ENCODE peak calls at places on chromosome 5, in six cellular contexts. F is brain microvascular endothelial cell, P is PC-3, X is skeletal muscle cell, D is lung, A is breast epithelium. K is an unnamed sample.
A peak's percentile ranks its signal among the peaks of the same experiment; 100 is the strongest.

GRCh38 chr5:57128325-57128724 is 45.5 kb upstream of the GPBP1 start:
- DNase-seq in D (no peak), A (no peak), P (peak; percentile 21), X (no peak), F (no peak), K (no peak)

GRCh38 chr5:142390303-142390840 is 65.6 kb upstream of the SPRY4 start:
- DNase-seq in X (no peak), P (no peak), F (no peak), A (no peak), D (no peak), K (no peak)

GRCh38 chr5:139746691-139747582 is 48.7 kb upstream of the PSD2 start:
- DNase-seq in F (no peak), A (no peak), P (no peak), D (no peak), X (peak; percentile 55), K (no peak)

GRCh38 chr5:168472329-168472728 is 13.9 kb upstream of the RARS1 start:
- DNase-seq in X (peak; percentile 95), P (peak; percentile 79), D (no peak), A (no peak), F (peak; percentile 94), K (no peak)

GRCh38 chr5:148660346-148660660 is 6.0 kb upstream of the HTR4 start:
- DNase-seq in D (no peak), X (no peak), P (no peak), F (no peak), A (no peak), K (no peak)

GRCh38 chr5:162068412-162068811 is 839 bp downstream of the GABRG2 start:
- DNase-seq in F (no peak), A (peak; percentile 50), P (peak; percentile 65), X (no peak), D (no peak), K (no peak)

GRCh38 chr5:31530541-31531265 is 1.2 kb downstream of the DROSHA start:
- DNase-seq in F (no peak), A (no peak), X (no peak), P (peak; percentile 59), D (no peak), K (no peak)

GRCh38 chr5:68534131-68534940 is 318.8 kb downstream of the PIK3R1 start:
- DNase-seq in X (no peak), P (peak; percentile 33), D (no peak), A (no peak), F (peak; percentile 39), K (no peak)

GRCh38 chr5:176629317-176629852 is 949 bp downstream of the SNCB start:
- DNase-seq in F (no peak), P (no peak), X (no peak), D (no peak), A (no peak), K (no peak)
- H3K4me3 ChIP-seq in F (no peak overlapping the region), P (peak overlapping the region; percentile 66), X (peak overlapping the region; percentile 51), D (no peak overlapping the region), A (peak overlapping the region; percentile 65), K (peak overlapping the region; percentile 45)

DNA sequence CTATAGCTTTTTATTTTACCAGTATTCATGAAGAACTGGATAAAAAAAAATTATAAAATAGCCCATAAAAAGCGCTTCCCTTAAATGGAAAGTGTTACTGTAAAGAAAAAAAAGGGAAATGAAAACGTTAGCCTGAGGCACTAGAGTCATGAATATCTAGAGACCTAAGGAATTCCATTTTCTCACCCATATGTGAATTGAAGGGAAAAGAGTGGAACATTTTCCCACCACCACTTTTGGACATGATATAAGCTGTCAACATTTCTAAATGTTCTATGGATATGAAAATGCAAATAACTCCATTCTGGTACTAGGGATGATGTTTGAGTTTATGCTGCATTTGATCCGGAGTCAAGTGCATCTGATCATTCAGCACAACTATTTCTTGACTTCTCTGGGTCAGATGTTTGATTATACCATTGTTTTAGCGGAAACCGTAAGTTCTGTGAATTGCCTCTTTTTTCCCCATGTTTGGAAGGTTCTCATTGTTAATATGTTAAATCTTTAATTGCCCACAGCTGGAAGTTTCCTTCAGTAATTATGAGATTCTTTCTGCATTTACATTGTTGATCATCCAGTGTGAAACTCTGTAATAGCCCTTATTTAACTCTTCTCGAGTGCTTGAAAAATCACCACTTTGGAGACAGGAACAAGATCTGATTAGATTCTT is 467.4 kb upstream of the SEMA6A start:
- DNase-seq in D (no peak), P (no peak), X (no peak), F (no peak), A (no peak), K (no peak)
- H3K4me3 ChIP-seq in D (no peak overlapping the region), P (no peak overlapping the region), X (no peak overlapping the region), F (no peak overlapping the region), A (no peak overlapping the region), K (no peak overlapping the region)

GRCh38 chr5:147576646-147577535 is 67.0 kb upstream of the DPYSL3 start:
- DNase-seq in A (peak; percentile 68), D (peak; percentile 57), F (peak; percentile 26), P (peak; percentile 77), X (no peak), K (no peak)

GRCh38 chr5:147568710-147569109 is 58.8 kb upstream of the DPYSL3 start:
- DNase-seq in F (no peak), X (no peak), P (no peak), A (no peak), D (no peak), K (no peak)

GRCh38 chr5:147567917-147568598 is 58.2 kb upstream of the DPYSL3 start:
- DNase-seq in P (peak; percentile 48), X (no peak), F (peak; percentile 37), A (no peak), D (no peak), K (no peak)

GRCh38 chr5:147575598-147575997 is 65.7 kb upstream of the DPYSL3 start:
- DNase-seq in A (no peak), D (no peak), P (no peak), F (no peak), X (no peak), K (no peak)

DNA sequence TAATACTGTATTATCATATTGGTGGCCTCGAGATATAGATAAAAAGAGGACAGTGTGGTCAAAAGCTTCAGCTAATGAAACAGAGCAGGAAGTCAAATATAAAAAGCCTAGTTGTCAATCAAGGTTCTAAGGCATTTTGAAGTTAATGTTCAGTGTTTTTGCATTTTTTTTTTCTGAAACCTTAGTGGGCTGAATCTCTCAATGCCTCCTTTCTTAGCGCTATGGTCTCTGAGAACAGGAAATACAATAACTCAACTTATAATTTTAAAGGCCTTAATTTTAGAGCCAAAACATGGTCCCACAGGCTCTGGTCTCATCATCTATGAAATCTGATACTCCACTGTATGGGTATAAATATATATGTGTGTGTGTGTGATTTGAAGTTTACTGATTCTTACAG is 63.3 kb upstream of the DPYSL3 start:
- DNase-seq in F (no peak), A (no peak), D (no peak), P (no peak), X (no peak), K (no peak)
- H3K4me3 ChIP-seq in F (no peak overlapping the region), A (no peak overlapping the region), D (no peak overlapping the region), P (no peak overlapping the region), X (no peak overlapping the region), K (no peak overlapping the region)

GRCh38 chr5:74629326-74629725 is 11.2 kb downstream of the ENC1 start:
- DNase-seq in F (no peak), X (no peak), A (no peak), D (no peak), P (no peak), K (no peak)

GRCh38 chr5:74632947-74633356 is 7.6 kb downstream of the ENC1 start:
- DNase-seq in P (peak; percentile 94), F (peak; percentile 76), X (no peak), A (no peak), D (no peak), K (no peak)

GRCh38 chr5:74630387-74631087 is 10.0 kb downstream of the ENC1 start:
- DNase-seq in D (no peak), A (no peak), X (peak; percentile 81), F (peak; percentile 92), P (peak; percentile 94), K (no peak)

GRCh38 chr5:74633710-74634109 is 6.8 kb downstream of the ENC1 start:
- DNase-seq in A (no peak), P (no peak), D (no peak), F (no peak), X (no peak), K (no peak)

GRCh38 chr5:74631088-74631960 is 9.2 kb downstream of the ENC1 start:
- DNase-seq in D (peak; percentile 67), P (peak; percentile 83), F (peak; percentile 83), X (no peak), A (no peak), K (no peak)
- H3K4me3 ChIP-seq in D (no peak overlapping the region), P (peak overlapping the region; percentile 55), F (no peak overlapping the region), X (no peak overlapping the region), A (no peak overlapping the region), K (no peak overlapping the region)

DNA sequence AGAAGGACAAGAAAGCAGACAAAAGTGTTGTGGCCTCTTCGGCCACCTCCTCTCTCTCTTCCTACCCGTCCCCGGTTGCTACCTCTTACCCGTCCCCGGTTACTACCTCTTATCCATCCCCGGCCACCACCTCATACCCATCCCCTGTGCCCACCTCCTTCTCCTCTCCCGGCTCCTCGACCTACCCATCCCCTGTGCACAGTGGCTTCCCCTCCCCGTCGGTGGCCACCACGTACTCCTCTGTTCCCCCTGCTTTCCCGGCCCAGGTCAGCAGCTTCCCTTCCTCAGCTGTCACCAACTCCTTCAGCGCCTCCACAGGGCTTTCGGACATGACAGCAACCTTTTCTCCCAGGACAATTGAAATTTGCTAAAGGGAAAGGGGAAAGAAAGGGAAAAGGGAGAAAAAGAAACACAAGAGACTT is 2.4 kb downstream of the EGR1 start:
- DNase-seq in F (no peak), P (no peak), X (no peak), D (no peak), A (no peak), K (no peak)
- H3K4me3 ChIP-seq in F (peak overlapping the region; percentile 95), P (no peak overlapping the region), X (peak overlapping the region; percentile 76), D (peak overlapping the region; percentile 66), A (peak overlapping the region; percentile 78), K (peak overlapping the region; percentile 87)

K was measured in suprapubic skin.